ENCODE peak calls at places on chromosomes 7 and 10, in seven cellular contexts. Q is mammary epithelial cell; O is Caki2; H is NCI-H1417; J is stimulated activated CD4-positive, alpha-beta T cell treated with anti-CD3 and anti-CD28 coated beads, Interleukin-2, amount 100 ng/mL, for 48 hours; T is AML-193; E is SK-MEL-5. P is an unnamed sample.

GRCh38 chr7:116075351-116076145 is 45.0 kb upstream of the TFEC start:
- DNase-seq in Q (peak), O (peak), H (no peak), J (no peak), T (no peak), E (no peak), P (peak)

GRCh38 chr10:45809829-45810228 is 37.5 kb downstream of the AGAP4 start:
- DNase-seq in Q (no peak), O (no peak), H (no peak), J (no peak), T (no peak), E (peak), P (peak)

GRCh38 chr7:96224073-96224472 is 97.8 kb downstream of the SLC25A13 start:
- DNase-seq in Q (no peak), O (no peak), H (no peak), J (no peak), T (no peak), E (no peak), P (no peak)

GRCh38 chr10:11407939-11408338 is 203.5 kb downstream of the USP6NL start:
- DNase-seq in Q (no peak), O (no peak), H (no peak), J (no peak), T (no peak), E (no peak), P (no peak)

GRCh38 chr10:132162021-132162531 is 24.7 kb upstream of the DPYSL4 start:
- DNase-seq in Q (no peak), O (no peak), H (peak), J (no peak), T (no peak), E (no peak), P (no peak)

GRCh38 chr10:78846770-78847169 is 222.0 kb upstream of the ZMIZ1 start:
- DNase-seq in Q (no peak), O (no peak), H (no peak), J (no peak), T (no peak), E (no peak), P (no peak)

GRCh38 chr10:124394583-124394982 is 24.1 kb downstream of the OAT start:
- DNase-seq in Q (peak), O (peak), H (no peak), J (no peak), T (no peak), E (no peak), P (peak)

GRCh38 chr10:1666147-1666546 is 71.2 kb downstream of the ADARB2 start:
- DNase-seq in Q (no peak), O (no peak), H (no peak), J (no peak), T (no peak), E (no peak), P (no peak)

GRCh38 chr7:119046068-119046467 is 821.6 kb downstream of the ANKRD7 start:
- DNase-seq in Q (no peak), O (no peak), H (no peak), J (no peak), T (no peak), E (no peak), P (no peak)

GRCh38 chr10:24952146-24952700 is at the start of gene PRTFDC1:
- DNase-seq in Q (no peak), O (no peak), H (peak), J (peak), T (peak), E (no peak), P (peak)

GRCh38 chr10:103652599-103653281 is 159.2 kb downstream of the NEURL1 start:
- DNase-seq in Q (no peak), O (no peak), H (peak), J (no peak), T (no peak), E (no peak), P (no peak)

GRCh38 chr10:61975107-61975932 is 73.8 kb downstream of the ARID5B start:
- DNase-seq in Q (peak), O (peak), H (peak), J (no peak), T (no peak), E (peak), P (peak)

GRCh38 chr10:100742936-100743335 is 2.4 kb upstream of the PAX2 start:
- DNase-seq in Q (no peak), O (no peak), H (no peak), J (no peak), T (no peak), E (no peak), P (no peak)

GRCh38 chr7:66296001-66296521 is 90.9 kb downstream of the TPST1 start:
- DNase-seq in Q (no peak), O (no peak), H (no peak), J (no peak), T (peak), E (peak), P (no peak)

GRCh38 chr7:66140924-66141323 is 26.3 kb downstream of the CRCP start:
- DNase-seq in Q (peak), O (peak), H (peak), J (no peak), T (peak), E (peak), P (peak)

GRCh38 chr10:61319550-61320256 is 133.5 kb downstream of the TMEM26 start:
- DNase-seq in Q (peak), O (no peak), H (no peak), J (no peak), T (no peak), E (no peak), P (no peak)

GRCh38 chr10:20890009-20890408 is 7.1 kb downstream of the NEBL start:
- DNase-seq in Q (no peak), O (no peak), H (peak), J (no peak), T (no peak), E (no peak), P (no peak)

GRCh38 chr10:69180525-69181204 is 631 bp downstream of the SUPV3L1 start:
- DNase-seq in Q (peak), O (no peak), H (no peak), J (peak), T (no peak), E (no peak), P (peak)

GRCh38 chr7:77442631-77443420 is 26.7 kb upstream of the GSAP start:
- DNase-seq in Q (peak), O (no peak), H (no peak), J (no peak), T (peak), E (peak), P (peak)

GRCh38 chr7:55127135-55127551 is 108.3 kb downstream of the EGFR start:
- DNase-seq in Q (no peak), O (no peak), H (no peak), J (no peak), T (no peak), E (no peak), P (no peak)

GRCh38 chr7:15685358-15686181 is 913 bp downstream of the MEOX2 start:
- DNase-seq in Q (peak), O (peak), H (peak), J (no peak), T (no peak), E (no peak), P (peak)

GRCh38 chr10:17035446-17035845 is 94.2 kb downstream of the CUBN start:
- DNase-seq in Q (no peak), O (no peak), H (no peak), J (no peak), T (no peak), E (no peak), P (no peak)

GRCh38 chr10:113867904-113868303 is 13.4 kb downstream of the NHLRC2 start:
- DNase-seq in Q (no peak), O (no peak), H (no peak), J (no peak), T (no peak), E (no peak), P (no peak)

GRCh38 chr10:100736144-100736808 is 9.1 kb upstream of the PAX2 start:
- DNase-seq in Q (no peak), O (no peak), H (no peak), J (no peak), T (no peak), E (no peak), P (no peak)